ENCODE peak calls at places on chromosomes 16 and 17, in ten cellular contexts. N is stimulated activated CD4-positive, alpha-beta T cell treated with anti-CD3 and anti-CD28 coated beads, Interleukin-2, amount 100 ng/mL, for 24 hours; S is substantia nigra; Q is naive thymus-derived CD8-positive, alpha-beta T cell; B is A172; A is osteocyte; D is central memory CD4-positive, alpha-beta T cell; R is activated CD8-positive, alpha-beta T cell treated with anti-CD3 and anti-CD28 coated beads, Interleukin-2, amount 10 ng/mL, durations not matched to agents 7 days and 5 days; U is T-helper 17 cell; F is body of pancreas. W is an unnamed sample.

GRCh38 chr16:54407596-54407995 is 121.0 kb upstream of the IRX3 start:
- DNase-seq in N (no peak), S (no peak), Q (no peak), B (no peak), A (no peak), D (no peak), R (no peak), U (no peak), F (no peak), W (no peak)

GRCh38 chr16:9139965-9140364 is 48.5 kb downstream of the HAPSTR1 start:
- DNase-seq in N (no peak), S (no peak), Q (no peak), B (peak), A (no peak), D (no peak), R (no peak), U (no peak), F (no peak), W (no peak)

GRCh38 chr17:57481901-57482300 is 225.6 kb downstream of the MSI2 start:
- DNase-seq in N (no peak), S (no peak), Q (no peak), B (peak), A (no peak), D (no peak), R (no peak), U (no peak), F (no peak), W (no peak)

GRCh38 chr16:88669986-88670385 is 7.1 kb upstream of the MVD start:
- DNase-seq in N (no peak), S (no peak), Q (no peak), B (no peak), A (no peak), D (no peak), R (no peak), U (no peak), F (no peak), W (no peak)

GRCh38 chr17:64938925-64939474 is 19.7 kb upstream of the LRRC37A3 start:
- DNase-seq in N (peak), S (no peak), Q (peak), B (no peak), A (peak), D (no peak), R (peak), U (peak), F (peak), W (peak)

GRCh38 chr17:44308865-44309264 is 464 bp downstream of the RUNDC3A start:
- DNase-seq in N (no peak), S (no peak), Q (no peak), B (no peak), A (no peak), D (no peak), R (no peak), U (no peak), F (no peak), W (no peak)

GRCh38 chr17:3976675-3977171 is 12.5 kb upstream of the ATP2A3 start:
- DNase-seq in N (no peak), S (no peak), Q (no peak), B (no peak), A (no peak), D (no peak), R (no peak), U (no peak), F (peak), W (no peak)

GRCh38 chr17:73166731-73167581 is 2.1 kb downstream of the SSTR2 start:
- DNase-seq in N (no peak), S (no peak), Q (no peak), B (peak), A (no peak), D (no peak), R (no peak), U (no peak), F (no peak), W (no peak)

GRCh38 chr16:9119795-9120194 is 28.4 kb downstream of the HAPSTR1 start:
- DNase-seq in N (no peak), S (no peak), Q (no peak), B (no peak), A (no peak), D (no peak), R (no peak), U (no peak), F (no peak), W (no peak)

GRCh38 chr17:44830359-44831269 is 527 bp upstream of the GJC1 start:
- DNase-seq in N (peak), S (no peak), Q (no peak), B (no peak), A (no peak), D (no peak), R (no peak), U (no peak), F (peak), W (peak)

GRCh38 chr17:28949185-28950016 is 1.9 kb downstream of the PHF12 start:
- DNase-seq in N (peak), S (no peak), Q (peak), B (no peak), A (no peak), D (peak), R (peak), U (peak), F (peak), W (no peak)

GRCh38 chr17:2510559-2510958 is 1.1 kb downstream of the METTL16 start:
- DNase-seq in N (no peak), S (no peak), Q (no peak), B (no peak), A (no peak), D (no peak), R (no peak), U (no peak), F (no peak), W (no peak)

GRCh38 chr16:794853-795466 is 5.6 kb downstream of the GNG13 start:
- DNase-seq in N (no peak), S (no peak), Q (no peak), B (no peak), A (no peak), D (no peak), R (no peak), U (no peak), F (no peak), W (no peak)

GRCh38 chr16:10579965-10580918 is at the start of gene EMP2:
- DNase-seq in N (peak), S (no peak), Q (no peak), B (peak), A (no peak), D (no peak), R (no peak), U (no peak), F (peak), W (peak)

GRCh38 chr17:77144227-77144626 is 3.5 kb downstream of the SEC14L1 start:
- DNase-seq in N (no peak), S (no peak), Q (no peak), B (no peak), A (no peak), D (no peak), R (no peak), U (no peak), F (no peak), W (no peak)

GRCh38 chr17:63222655-63223054 is 223.5 kb downstream of the CYB561 start:
- DNase-seq in N (peak), S (no peak), Q (no peak), B (no peak), A (no peak), D (no peak), R (no peak), U (no peak), F (no peak), W (no peak)

GRCh38 chr16:77918792-77919707 is 103.3 kb upstream of the CLEC3A start:
- DNase-seq in N (no peak), S (no peak), Q (no peak), B (peak), A (no peak), D (no peak), R (no peak), U (no peak), F (peak), W (no peak)

GRCh38 chr16:11004957-11005610 is 60.7 kb downstream of the CLEC16A start:
- DNase-seq in N (no peak), S (no peak), Q (no peak), B (no peak), A (no peak), D (no peak), R (no peak), U (no peak), F (no peak), W (no peak)

GRCh38 chr17:39899215-39899614 is 19.2 kb downstream of the GSDMB start:
- DNase-seq in N (no peak), S (no peak), Q (no peak), B (no peak), A (no peak), D (no peak), R (no peak), U (no peak), F (no peak), W (no peak)

GRCh38 chr17:77140878-77141767 is at the start of gene SEC14L1:
- DNase-seq in N (peak), S (no peak), Q (peak), B (peak), A (no peak), D (peak), R (peak), U (no peak), F (peak), W (peak)

GRCh38 chr17:40311575-40311974 is 2.6 kb downstream of the RARA start:
- DNase-seq in N (no peak), S (no peak), Q (no peak), B (peak), A (no peak), D (no peak), R (no peak), U (no peak), F (peak), W (no peak)

GRCh38 chr16:85252461-85252860 is 140.2 kb upstream of the CIBAR2 start:
- DNase-seq in N (no peak), S (no peak), Q (no peak), B (no peak), A (no peak), D (no peak), R (peak), U (no peak), F (no peak), W (no peak)

GRCh38 chr17:70829876-70830275 is 660.5 kb downstream of the KCNJ2 start:
- DNase-seq in N (no peak), S (no peak), Q (no peak), B (no peak), A (no peak), D (no peak), R (no peak), U (no peak), F (no peak), W (no peak)

W was measured in H1.